ENCODE peak calls at places on chromosomes 13 and 19, in nine cellular contexts. L is breast epithelium, Z is uterus, A is suprapubic skin, X is IMR-90, J is body of pancreas, Y is esophagus squamous epithelium, U is HCT116, B is ovary. S is an unnamed sample.

GRCh38 chr13:64925727-64926126 is 2304.4 kb downstream of the PCDH9 start:
- DNase-seq in Z (no peak), L (no peak), Y (no peak), A (no peak), X (no peak), J (no peak), B (no peak), U (no peak), S (peak)

GRCh38 chr19:29813665-29814064 is 1.9 kb downstream of the CCNE1 start:
- DNase-seq in L (no peak), Z (no peak), U (no peak), J (no peak), B (no peak), A (no peak), X (no peak), Y (no peak), S (no peak)

GRCh38 chr13:50676602-50677001 is 166.9 kb downstream of the DLEU7 start:
- DNase-seq in U (no peak), Y (no peak), J (peak), Z (no peak), X (peak), L (no peak), B (no peak), A (no peak), S (no peak)

GRCh38 chr13:32019612-32020233 is 11.9 kb upstream of the FRY start:
- DNase-seq in J (peak), Z (peak), U (peak), B (peak), A (no peak), L (no peak), X (peak), Y (no peak), S (no peak)

GRCh38 chr13:98445340-98446233 is 131.3 kb downstream of the STK24 start:
- DNase-seq in U (peak), X (peak), Y (no peak), B (peak), A (no peak), L (peak), J (peak), Z (peak), S (no peak)

GRCh38 chr19:28899703-28900102 is 313.2 kb downstream of the UQCRFS1 start:
- DNase-seq in B (no peak), Y (no peak), Z (no peak), U (no peak), J (no peak), L (no peak), A (no peak), X (peak), S (no peak)

GRCh38 chr13:80141114-80141849 is 199.6 kb downstream of the SPRY2 start:
- DNase-seq in A (no peak), B (peak), U (no peak), J (peak), L (peak), Y (no peak), Z (peak), X (peak), S (no peak)

GRCh38 chr19:12891553-12892021 is 627 bp downstream of the GCDH start:
- DNase-seq in X (no peak), Y (no peak), J (no peak), B (peak), Z (no peak), U (no peak), A (peak), L (no peak), S (no peak)

GRCh38 chr19:17966497-17967257 is at the start of gene KCNN1:
- DNase-seq in A (no peak), X (no peak), U (no peak), J (no peak), Y (no peak), L (no peak), Z (no peak), B (no peak), S (no peak)

GRCh38 chr13:18714889-18715288 is 466.7 kb downstream of the TUBA3C start:
- DNase-seq in U (no peak), L (no peak), J (no peak), B (no peak), Y (no peak), X (no peak), A (no peak), Z (no peak), S (no peak)

GRCh38 chr19:43649514-43649913 is 9.9 kb upstream of the CADM4 start:
- DNase-seq in U (no peak), L (no peak), Z (no peak), J (no peak), X (no peak), B (no peak), A (no peak), Y (no peak), S (no peak)

GRCh38 chr19:43651758-43652545 is 12.3 kb upstream of the CADM4 start:
- DNase-seq in L (peak), U (no peak), A (no peak), Z (peak), X (peak), B (peak), Y (no peak), J (peak), S (peak)

GRCh38 chr19:43656436-43656835 is 13.5 kb downstream of the PLAUR start:
- DNase-seq in Y (no peak), X (no peak), A (no peak), B (no peak), L (no peak), J (no peak), U (no peak), Z (no peak), S (no peak)

GRCh38 chr19:43648633-43649032 is 9.0 kb upstream of the CADM4 start:
- DNase-seq in L (no peak), X (no peak), U (no peak), Z (no peak), Y (no peak), B (no peak), J (no peak), A (no peak), S (no peak)

DNA sequence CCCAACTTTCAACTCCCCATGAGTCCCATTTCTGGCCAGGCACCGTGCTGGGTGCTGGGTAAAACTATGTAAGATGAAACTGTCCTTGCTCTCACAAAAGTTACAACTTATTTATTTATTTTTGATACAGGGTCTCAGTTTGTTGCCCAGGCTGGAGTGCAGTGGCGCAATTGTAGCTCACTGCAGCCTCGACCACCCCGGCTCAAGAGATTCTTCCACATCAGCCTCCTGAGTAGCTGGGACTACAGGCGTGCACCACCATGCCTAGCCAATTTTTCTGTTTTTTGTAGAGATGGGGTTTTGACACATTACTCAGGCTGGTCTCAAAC is 12.9 kb upstream of the CADM4 start:
- DNase-seq in J (no peak), L (no peak), B (no peak), Z (no peak), U (no peak), X (no peak), Y (no peak), A (no peak), S (no peak)
- TF ChIP-seq CTCF in J (no peak), L (no peak), B (no peak), Z (no peak), U (no peak), X (no peak), Y (no peak), A (no peak), S (no peak)

DNA sequence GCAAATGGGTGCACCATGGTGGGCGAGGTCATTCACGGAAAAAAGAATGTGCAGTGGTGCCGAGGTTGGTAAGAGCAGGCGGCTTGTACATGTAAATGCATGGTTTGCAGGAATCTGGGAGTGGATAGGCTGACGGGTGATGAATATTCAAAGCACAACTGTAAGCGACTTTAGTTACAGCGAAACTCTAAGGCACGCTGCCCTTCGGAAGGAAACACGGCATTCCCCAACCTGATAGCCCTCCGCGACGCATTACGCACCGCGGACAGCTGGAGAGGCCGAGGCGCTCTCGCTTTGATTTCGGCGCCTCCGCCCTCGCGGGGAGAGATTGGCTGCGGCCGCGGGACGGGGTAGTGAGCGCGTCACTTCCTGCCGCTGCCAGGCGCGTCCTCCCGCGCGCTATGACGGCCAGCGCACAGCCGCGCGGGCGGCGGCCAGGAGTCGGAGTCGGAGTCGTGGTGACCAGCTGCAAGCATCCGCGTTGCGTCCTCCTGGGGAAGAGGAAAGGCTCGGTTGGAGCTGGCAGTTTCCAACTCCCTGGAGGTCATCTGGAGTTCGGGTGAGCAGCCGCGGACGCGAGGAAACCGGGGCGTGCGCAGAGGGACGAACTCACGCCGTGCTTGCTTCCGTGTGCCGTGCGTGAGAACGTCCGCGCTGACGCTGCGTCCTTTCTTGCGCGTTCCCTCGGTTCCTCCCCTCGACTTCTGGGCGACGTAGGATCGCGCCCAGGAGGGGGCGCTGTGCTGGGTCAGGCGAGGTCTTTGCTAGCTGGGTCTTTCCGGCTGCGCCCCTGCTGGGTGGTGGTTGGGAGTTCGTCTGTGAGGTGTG is at the start of gene NUDT15:
- DNase-seq in Z (peak), U (peak), J (peak), A (peak), B (peak), Y (peak), L (peak), X (peak), S (peak)
- TF ChIP-seq POLR2A in Z (peak), U (peak), J (peak), A (peak), B (peak), Y (no peak), L (peak), X (peak), S (no peak)

GRCh38 chr19:53660584-53660983 is 28.8 kb downstream of the DPRX start:
- DNase-seq in Z (no peak), J (no peak), X (no peak), U (no peak), Y (no peak), A (no peak), L (no peak), B (no peak), S (no peak)

GRCh38 chr19:53662209-53662608 is 30.4 kb downstream of the DPRX start:
- DNase-seq in L (no peak), A (no peak), U (no peak), X (no peak), Z (no peak), B (no peak), J (no peak), Y (no peak), S (no peak)

GRCh38 chr19:53657330-53657729 is 25.5 kb downstream of the DPRX start:
- DNase-seq in B (no peak), L (no peak), Z (no peak), U (no peak), X (no peak), Y (no peak), J (no peak), A (no peak), S (no peak)

GRCh38 chr19:53657778-53658177 is 26.0 kb downstream of the DPRX start:
- DNase-seq in U (no peak), J (no peak), Y (no peak), B (no peak), L (no peak), X (no peak), A (no peak), Z (no peak), S (no peak)

DNA sequence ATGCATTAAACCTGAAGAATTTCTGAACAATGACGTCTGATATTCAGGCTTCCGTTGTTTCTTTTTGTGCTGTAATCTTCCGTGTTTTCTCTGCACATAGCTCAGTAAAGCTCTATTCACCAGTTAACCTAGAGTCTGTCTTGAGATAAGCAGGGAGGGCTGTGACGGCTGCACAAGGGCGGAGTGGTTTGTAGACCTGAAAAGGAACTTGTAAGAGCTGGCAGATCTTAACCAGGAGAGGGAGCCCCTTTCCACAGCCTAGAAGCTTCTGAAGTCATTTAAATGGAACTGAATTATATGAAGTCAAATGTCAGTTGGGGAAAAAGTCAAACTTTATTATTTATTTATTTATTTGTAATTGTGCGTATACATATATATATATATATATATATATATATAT is 27.5 kb downstream of the DPRX start:
- DNase-seq in Z (no peak), J (peak), U (no peak), L (peak), X (no peak), A (no peak), B (no peak), Y (no peak), S (peak)
- TF ChIP-seq CTCF in Z (no peak), J (no peak), U (no peak), L (no peak), X (no peak), A (no peak), B (no peak), Y (peak), S (no peak)

GRCh38 chr19:19039901-19040300 is 6.5 kb downstream of the ARMC6 start:
- DNase-seq in B (no peak), J (no peak), L (no peak), Z (no peak), U (no peak), X (no peak), A (no peak), Y (no peak), S (no peak)

GRCh38 chr19:19032420-19033175 is 719 bp downstream of the SUGP2 start:
- DNase-seq in L (peak), U (peak), X (peak), A (peak), Z (peak), J (peak), Y (no peak), B (peak), S (peak)

GRCh38 chr19:19033176-19033425 is 216 bp downstream of the SUGP2 start:
- DNase-seq in A (no peak), B (no peak), J (no peak), X (no peak), L (no peak), U (no peak), Y (no peak), Z (no peak), S (no peak)

GRCh38 chr19:19033426-19034203 is at the start of the genes ARMC6 and SUGP2:
- DNase-seq in U (peak), B (peak), L (peak), J (peak), Y (no peak), X (peak), Z (peak), A (peak), S (peak)

GRCh38 chr19:19034204-19034624 is 811 bp downstream of the ARMC6 start:
- DNase-seq in A (no peak), L (no peak), Z (no peak), Y (no peak), J (peak), U (peak), X (peak), B (no peak), S (peak)
- TF ChIP-seq POLR2A in A (no peak), L (no peak), Z (no peak), Y (no peak), J (no peak), U (peak), X (no peak), B (no peak), S (no peak)

GRCh38 chr19:853014-853553 is 981 bp downstream of the ELANE start:
- DNase-seq in Z (no peak), A (no peak), L (no peak), B (no peak), J (no peak), U (no peak), X (no peak), Y (no peak), S (no peak)

GRCh38 chr19:855566-856120 is 3.5 kb downstream of the ELANE start:
- DNase-seq in Z (no peak), A (no peak), X (no peak), J (no peak), U (no peak), L (no peak), Y (no peak), B (no peak), S (no peak)

GRCh38 chr19:852136-853013 is at the start of gene ELANE:
- DNase-seq in U (no peak), B (no peak), J (no peak), Y (no peak), X (no peak), L (no peak), A (no peak), Z (no peak), S (peak)

GRCh38 chr19:854549-854948 is 2.4 kb downstream of the ELANE start:
- DNase-seq in A (no peak), J (no peak), B (no peak), X (no peak), Y (no peak), L (no peak), Z (no peak), U (no peak), S (no peak)

GRCh38 chr19:855142-855541 is 3.0 kb downstream of the ELANE start:
- DNase-seq in A (no peak), X (no peak), Z (no peak), L (no peak), Y (no peak), U (no peak), B (no peak), J (no peak), S (no peak)
- TF ChIP-seq CTCF in A (no peak), X (no peak), Z (no peak), L (no peak), Y (no peak), U (no peak), B (no peak), J (no peak), S (no peak)

GRCh38 chr19:49857061-49857833 is 6.3 kb downstream of the PTOV1 start:
- DNase-seq in Z (no peak), Y (no peak), X (no peak), B (peak), L (no peak), U (no peak), J (peak), A (peak), S (no peak)

GRCh38 chr19:49857834-49858590 is 7.1 kb downstream of the PTOV1 start:
- DNase-seq in J (no peak), U (no peak), Z (peak), B (peak), Y (no peak), X (no peak), A (peak), L (no peak), S (no peak)

GRCh38 chr19:49855676-49856573 is 5.0 kb downstream of the PTOV1 start:
- DNase-seq in Y (no peak), J (no peak), U (no peak), L (no peak), X (no peak), Z (no peak), B (peak), A (peak), S (peak)

GRCh38 chr19:49855277-49855675 is 4.3 kb downstream of the PTOV1 start:
- DNase-seq in L (no peak), J (no peak), B (peak), A (no peak), Z (no peak), Y (no peak), X (no peak), U (no peak), S (no peak)

DNA sequence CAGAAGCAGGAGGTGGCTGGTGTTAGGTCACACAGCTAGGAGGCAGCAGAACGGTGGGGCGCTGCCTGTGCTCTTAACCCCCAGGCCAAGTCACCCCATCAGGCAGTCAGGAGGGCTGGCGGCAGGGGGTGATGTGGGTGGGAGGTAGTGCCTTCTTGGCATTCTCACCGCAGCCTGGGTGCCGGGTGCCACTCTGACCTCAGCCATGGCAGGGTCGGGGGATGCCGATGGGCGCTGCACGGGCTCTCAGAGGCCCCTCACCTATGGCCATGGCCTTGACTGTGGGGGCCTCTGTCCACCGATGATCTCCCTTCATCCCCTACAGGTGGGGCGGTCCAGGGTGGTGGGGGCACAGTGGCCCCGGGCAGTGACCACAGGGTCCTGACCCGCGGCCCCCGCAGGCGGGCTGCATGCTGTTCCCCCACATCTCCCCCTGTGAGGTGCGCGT is 5.6 kb downstream of the PTOV1 start:
- DNase-seq in J (no peak), U (no peak), A (peak), Y (no peak), L (no peak), X (no peak), Z (no peak), B (peak), S (no peak)
- TF ChIP-seq POLR2A in J (no peak), U (no peak), A (no peak), Y (no peak), L (no peak), X (no peak), Z (no peak), B (no peak), S (no peak)